ENCODE peak calls at places on chromosome 6, in five cellular contexts. J, A, P, B and S are unnamed samples.
A peak's percentile ranks its signal among the peaks of the same experiment; 100 is the strongest.

GRCh38 chr6:35213824-35214756 is at the start of gene SCUBE3:
- DNase-seq in J (no peak), A (peak; percentile 12), P (peak; percentile 31), B (no peak), S (no peak)

GRCh38 chr6:122692175-122692598 is 82.0 kb downstream of the PKIB start:
- DNase-seq in J (no peak), A (no peak), P (no peak), B (no peak), S (no peak)

GRCh38 chr6:7262746-7263335 is 50.2 kb downstream of the SSR1 start:
- DNase-seq in J (peak; percentile 47), A (no peak), P (no peak), B (no peak), S (no peak)

GRCh38 chr6:132820629-132821381 is 6.4 kb downstream of the RPS12 start:
- DNase-seq in J (no peak), A (no peak), P (no peak), B (no peak), S (no peak)

GRCh38 chr6:36478051-36478526 is 35.3 kb downstream of the KCTD20 start:
- DNase-seq in J (no peak), A (no peak), P (no peak), B (no peak), S (no peak)

GRCh38 chr6:6319947-6320811 is at the start of gene F13A1:
- DNase-seq in J (no peak), A (peak; percentile 13), P (no peak), B (no peak), S (no peak)

GRCh38 chr6:145508107-145508506 is 227.2 kb downstream of the EPM2A start:
- DNase-seq in J (no peak), A (no peak), P (no peak), B (no peak), S (no peak)

GRCh38 chr6:20705741-20706140 is 171.5 kb downstream of the CDKAL1 start:
- DNase-seq in J (no peak), A (no peak), P (no peak), B (no peak), S (no peak)

GRCh38 chr6:147750420-147750819 is 241.9 kb downstream of the SAMD5 start:
- DNase-seq in J (no peak), A (no peak), P (no peak), B (no peak), S (no peak)

GRCh38 chr6:79277109-79277508 is 42.6 kb upstream of the HMGN3 start:
- DNase-seq in J (no peak), A (no peak), P (no peak), B (no peak), S (no peak)

GRCh38 chr6:90865513-90865912 is 278.6 kb upstream of the MAP3K7 start:
- DNase-seq in J (no peak), A (no peak), P (no peak), B (no peak), S (no peak)

GRCh38 chr6:111553580-111553979 is 52.1 kb downstream of the TRAF3IP2 start:
- DNase-seq in J (no peak), A (no peak), P (no peak), B (no peak), S (no peak)

GRCh38 chr6:152398993-152399392 is 238.2 kb downstream of the SYNE1 start:
- DNase-seq in J (no peak), A (no peak), P (no peak), B (no peak), S (no peak)

GRCh38 chr6:132708771-132709170 is 5.1 kb downstream of the VNN1 start:
- DNase-seq in J (no peak), A (no peak), P (no peak), B (no peak), S (no peak)

GRCh38 chr6:169921853-169922779 is 170.7 kb downstream of the ERMARD start:
- DNase-seq in J (no peak), A (no peak), P (no peak), B (no peak), S (no peak)

GRCh38 chr6:49030621-49031020 is 432.4 kb downstream of the MMUT start:
- DNase-seq in J (no peak), A (no peak), P (no peak), B (no peak), S (no peak)

GRCh38 chr6:27178001-27178730 is 69.3 kb upstream of the PRSS16 start:
- DNase-seq in J (peak; percentile 83), A (peak; percentile 64), P (peak; percentile 31), B (peak; percentile 54), S (peak; percentile 79)

GRCh38 chr6:15322781-15323536 is 77.1 kb downstream of the JARID2 start:
- DNase-seq in J (no peak), A (peak; percentile 50), P (no peak), B (no peak), S (no peak)

GRCh38 chr6:107400748-107401147 is 58.6 kb downstream of the PDSS2 start:
- DNase-seq in J (no peak), A (no peak), P (no peak), B (no peak), S (no peak)

GRCh38 chr6:152378154-152378553 is 259.0 kb downstream of the SYNE1 start:
- DNase-seq in J (no peak), A (no peak), P (no peak), B (no peak), S (no peak)

GRCh38 chr6:118719351-118720124 is 68.1 kb upstream of the CEP85L start:
- DNase-seq in J (no peak), A (no peak), P (no peak), B (no peak), S (no peak)

GRCh38 chr6:4362306-4362705 is 226.9 kb upstream of the ECI2 start:
- DNase-seq in J (no peak), A (no peak), P (no peak), B (no peak), S (no peak)

GRCh38 chr6:1949533-1949932 is 295.9 kb downstream of the GMDS start:
- DNase-seq in J (no peak), A (no peak), P (no peak), B (no peak), S (no peak)

GRCh38 chr6:19289408-19289967 is 547.7 kb upstream of the ID4 start:
- DNase-seq in J (no peak), A (no peak), P (no peak), B (no peak), S (no peak)

GRCh38 chr6:77136086-77136485 is 327.2 kb downstream of the HTR1B start:
- DNase-seq in J (no peak), A (no peak), P (no peak), B (no peak), S (no peak)

DNA sequence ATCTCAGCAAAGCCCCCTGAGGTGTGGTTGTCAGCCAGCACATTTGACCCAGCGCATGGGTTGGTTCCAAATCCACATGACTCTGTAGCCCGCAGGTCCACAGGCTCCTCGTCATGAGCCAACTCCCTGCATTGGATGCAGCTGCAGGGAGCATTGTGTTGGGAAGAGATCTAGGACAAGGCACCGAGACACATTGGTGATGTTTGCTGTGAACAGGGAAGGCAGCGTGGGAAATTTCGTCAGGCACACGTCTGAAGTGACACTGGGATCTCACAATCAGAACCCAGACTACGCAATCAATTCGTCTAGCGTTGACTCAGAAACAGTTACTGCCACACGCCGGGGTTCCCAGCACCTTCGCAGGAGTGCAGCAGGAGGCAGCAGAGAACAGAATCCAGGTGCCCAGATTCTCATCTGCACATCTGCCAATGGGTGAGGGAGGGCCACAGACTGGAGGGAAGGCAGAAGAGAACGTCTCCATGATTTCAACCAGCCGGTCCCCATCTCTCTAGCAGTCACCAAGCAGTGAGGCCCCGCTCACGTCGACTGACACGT is 177.0 kb downstream of the TTLL2 start:
- DNase-seq in J (no peak), A (peak; percentile 77), P (peak; percentile 35), B (no peak), S (no peak)
- TF ChIP-seq CTCF in J (peak; percentile 11), A (peak; percentile 39), P (peak; percentile 16), B (peak; percentile 20), S (no peak)

DNA sequence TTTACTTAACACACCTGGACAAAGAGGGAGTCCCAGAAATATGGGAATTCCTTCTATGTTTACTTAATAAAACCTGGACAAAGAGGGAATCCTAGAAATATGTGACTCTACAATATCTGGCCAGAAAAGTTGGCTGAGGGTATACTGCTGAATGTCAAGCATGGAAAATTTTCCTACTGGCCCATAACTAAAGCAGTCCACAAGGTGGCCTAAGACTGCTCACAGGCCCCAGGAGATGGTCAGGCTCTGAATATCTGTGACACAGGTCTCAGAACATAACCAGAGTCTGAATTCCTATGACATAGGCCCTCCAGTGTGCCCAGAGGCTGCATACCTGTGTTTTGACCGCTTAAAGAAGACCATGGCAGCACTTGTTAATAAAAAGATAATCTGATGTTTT is 578.2 kb upstream of the NRSN1 start:
- DNase-seq in J (no peak), A (peak; percentile 17), P (no peak), B (no peak), S (no peak)
- TF ChIP-seq CTCF in J (no peak), A (no peak), P (no peak), B (no peak), S (no peak)

DNA sequence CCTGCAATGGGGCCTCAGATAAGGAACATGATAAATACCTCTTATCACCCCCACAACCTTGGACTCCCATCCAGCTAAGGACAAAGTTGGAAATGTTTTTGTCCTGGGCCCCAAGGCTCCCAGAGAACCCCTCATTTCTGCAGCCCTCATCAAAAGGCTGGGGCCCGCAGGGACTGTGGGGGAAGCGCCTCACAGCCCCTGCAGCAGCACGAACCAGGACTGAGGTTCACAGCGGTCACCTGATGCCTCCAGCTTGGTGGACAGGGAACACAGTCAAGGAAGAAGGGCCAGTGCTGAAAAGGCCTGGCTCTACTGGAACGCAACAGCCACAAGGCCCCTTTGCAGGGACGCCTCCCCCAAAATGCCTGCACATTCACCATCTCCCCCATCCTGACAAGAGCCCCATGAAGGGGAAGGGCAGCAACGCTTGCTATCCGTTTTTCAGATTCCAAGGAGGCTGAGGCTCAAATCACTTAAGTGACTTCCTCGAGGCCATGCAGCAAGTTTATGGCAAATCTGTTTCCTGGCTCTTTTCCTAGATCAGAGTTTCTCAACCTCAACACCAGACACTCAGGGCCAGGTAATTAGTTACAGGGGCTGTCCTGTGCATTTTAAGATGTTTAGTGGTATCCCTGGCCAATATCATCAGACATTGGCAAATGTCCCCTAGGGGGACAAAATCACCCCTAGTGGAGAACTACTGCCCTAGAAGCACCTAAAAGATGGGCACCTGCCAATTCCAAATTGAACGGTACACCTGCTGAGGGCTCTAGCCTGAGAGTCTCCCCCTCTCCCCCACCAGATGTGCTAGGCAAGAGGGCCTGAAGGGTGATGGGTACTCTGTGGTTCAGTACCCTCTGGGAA is 10.5 kb downstream of the TFEB start:
- DNase-seq in J (no peak), A (no peak), P (no peak), B (no peak), S (no peak)
- TF ChIP-seq CTCF in J (no peak), A (no peak), P (no peak), B (no peak), S (no peak)

GRCh38 chr6:3058957-3059356 is 9.3 kb upstream of the RIPK1 start:
- DNase-seq in J (no peak), A (no peak), P (no peak), B (no peak), S (no peak)

GRCh38 chr6:3057063-3057462 is 11.2 kb upstream of the RIPK1 start:
- DNase-seq in J (no peak), A (no peak), P (no peak), B (no peak), S (no peak)

GRCh38 chr6:3063733-3064700 is 4.3 kb upstream of the RIPK1 start:
- DNase-seq in J (peak; percentile 99), A (peak; percentile 97), P (peak; percentile 70), B (peak; percentile 95), S (peak; percentile 98)

DNA sequence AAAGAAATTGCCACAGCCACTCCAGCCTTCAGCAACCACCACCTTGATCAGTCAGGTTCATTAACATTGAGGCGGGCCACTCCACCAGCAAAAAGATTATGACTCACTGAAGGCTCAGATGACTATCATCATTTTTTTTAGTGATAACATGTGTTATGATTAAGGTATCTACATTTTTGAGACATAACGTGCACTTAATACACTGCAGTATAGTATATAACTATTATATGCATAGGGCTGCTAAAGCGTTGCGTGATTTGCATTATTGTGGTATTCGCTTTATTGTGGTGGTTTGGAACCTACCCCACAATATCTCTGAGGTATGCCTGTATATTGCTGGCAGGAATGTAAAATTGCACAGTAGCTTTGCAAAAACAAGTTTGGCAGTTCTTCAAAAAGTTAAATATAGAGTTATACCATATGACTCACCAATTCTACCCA is 6.8 kb upstream of the RIPK1 start:
- DNase-seq in J (no peak), A (no peak), P (no peak), B (no peak), S (no peak)
- TF ChIP-seq CTCF in J (no peak), A (no peak), P (no peak), B (no peak), S (no peak)